ENCODE peak calls at places on chromosomes 16 and 17, in eight cellular contexts. S is SW480; B is GDM1; N is cardiac septum; A is CMK; C is DMS153; R is stimulated activated CD4-positive, alpha-beta T cell treated with anti-CD3 and anti-CD28 coated beads, Interleukin-4, amount 100 ng/mL, for 4 hours; T is AG08396. G is an unnamed sample.

GRCh38 chr17:1737531-1738291 is 5.0 kb upstream of the SERPINF2 start:
- DNase-seq in S (no peak), A (no peak), C (no peak), N (no peak), R (no peak), B (no peak), T (no peak), G (no peak)

GRCh38 chr16:27321013-27321960 is 7.5 kb downstream of the IL4R start:
- DNase-seq in S (no peak), B (no peak), T (no peak), A (no peak), R (no peak), N (peak; percentile 35), C (no peak), G (no peak)

GRCh38 chr16:87288753-87289362 is 28.3 kb downstream of the C16orf95 start:
- DNase-seq in T (no peak), A (no peak), R (no peak), N (no peak), S (no peak), C (peak; percentile 22), B (no peak), G (no peak)

GRCh38 chr16:74954763-74955162 is 30.2 kb downstream of the WDR59 start:
- DNase-seq in S (no peak), T (no peak), B (no peak), C (no peak), R (no peak), N (no peak), A (no peak), G (no peak)

GRCh38 chr16:34078697-34079096 is 619.3 kb downstream of the TP53TG3F start:
- DNase-seq in C (no peak), S (no peak), N (no peak), B (no peak), R (no peak), T (no peak), A (peak; percentile 32), G (no peak)

GRCh38 chr17:73293031-73293430 is 18.8 kb downstream of the CDC42EP4 start:
- DNase-seq in C (no peak), T (no peak), B (no peak), S (no peak), R (no peak), N (no peak), A (no peak), G (no peak)

GRCh38 chr16:9199751-9200150 is 108.3 kb downstream of the HAPSTR1 start:
- DNase-seq in C (no peak), R (no peak), T (no peak), N (no peak), B (no peak), S (no peak), A (no peak), G (no peak)

GRCh38 chr17:5587431-5588032 is 3.2 kb upstream of the NLRP1 start:
- DNase-seq in B (peak; percentile 42), A (no peak), C (peak; percentile 18), T (peak; percentile 69), S (peak; percentile 73), R (no peak), N (no peak), G (peak; percentile 37)

GRCh38 chr17:74493381-74493833 is 27.0 kb downstream of the CD300A start:
- DNase-seq in A (no peak), T (peak; percentile 70), N (peak; percentile 84), C (peak; percentile 7), S (peak; percentile 66), B (peak; percentile 54), R (peak; percentile 62), G (peak; percentile 43)

GRCh38 chr17:77373298-77374169 is 232.8 kb downstream of the SEC14L1 start:
- DNase-seq in N (no peak), S (no peak), A (no peak), B (no peak), T (no peak), R (no peak), C (no peak), G (no peak)

GRCh38 chr17:37213927-37214326 is 161.9 kb upstream of the C17orf78 start:
- DNase-seq in S (no peak), C (no peak), N (no peak), B (no peak), T (no peak), R (no peak), A (no peak), G (no peak)

GRCh38 chr17:42918902-42919521 is 18.4 kb downstream of the G6PC1 start:
- DNase-seq in B (no peak), C (peak; percentile 79), A (no peak), T (no peak), N (no peak), S (no peak), R (no peak), G (no peak)

GRCh38 chr17:81254955-81255717 is 16.0 kb downstream of the NDUFAF8 start:
- DNase-seq in C (peak; percentile 87), S (peak; percentile 58), A (no peak), B (no peak), N (peak; percentile 91), R (no peak), T (peak; percentile 87), G (peak; percentile 90)

GRCh38 chr17:29007456-29008455 is 1.9 kb upstream of the SEZ6 start:
- DNase-seq in R (no peak), A (no peak), S (peak; percentile 57), N (no peak), C (peak; percentile 26), T (peak; percentile 70), B (no peak), G (no peak)

GRCh38 chr17:47634870-47635269 is 14.8 kb upstream of the KPNB1 start:
- DNase-seq in A (no peak), R (no peak), N (no peak), C (no peak), T (no peak), B (no peak), S (no peak), G (no peak)

GRCh38 chr17:40099627-40100418 is 566 bp downstream of the NR1D1 start:
- DNase-seq in C (no peak), N (no peak), S (no peak), A (no peak), T (no peak), B (no peak), R (no peak), G (no peak)

GRCh38 chr16:88999457-89000206 is 22.6 kb upstream of the CBFA2T3 start:
- DNase-seq in B (no peak), N (no peak), A (no peak), R (peak; percentile 29), S (peak; percentile 35), T (no peak), C (no peak), G (no peak)

GRCh38 chr16:1019234-1019933 is 37.8 kb downstream of the SOX8 start:
- DNase-seq in T (peak; percentile 86), C (no peak), A (no peak), B (no peak), R (no peak), S (peak; percentile 58), N (no peak), G (no peak)

GRCh38 chr16:87877942-87878507 is 8.7 kb upstream of the SLC7A5 start:
- DNase-seq in T (no peak), C (no peak), R (no peak), B (no peak), N (no peak), S (no peak), A (no peak), G (no peak)

GRCh38 chr17:67312265-67312664 is 54.1 kb downstream of the PSMD12 start:
- DNase-seq in T (no peak), C (no peak), S (no peak), R (no peak), A (no peak), B (peak; percentile 23), N (no peak), G (no peak)

GRCh38 chr16:65469116-65469515 is 347.3 kb upstream of the CDH11 start:
- DNase-seq in A (no peak), B (no peak), C (no peak), S (no peak), T (no peak), R (no peak), N (no peak), G (no peak)

GRCh38 chr16:14341324-14342225 is 270.5 kb downstream of the MRTFB start:
- DNase-seq in T (no peak), A (no peak), S (no peak), B (no peak), C (no peak), N (no peak), R (no peak), G (no peak)

GRCh38 chr17:79845601-79845949 is 6.3 kb upstream of the CBX4 start:
- DNase-seq in C (no peak), S (peak; percentile 74), A (no peak), B (peak; percentile 25), N (no peak), T (no peak), R (no peak), G (no peak)

GRCh38 chr16:72197556-72197955 is 25.6 kb upstream of the PMFBP1 start:
- DNase-seq in T (no peak), S (no peak), B (no peak), N (no peak), R (no peak), C (no peak), A (no peak), G (no peak)

GRCh38 chr16:85309656-85310587 is 197.7 kb upstream of the CIBAR2 start:
- DNase-seq in B (peak; percentile 61), C (no peak), A (no peak), S (peak; percentile 32), R (no peak), N (no peak), T (no peak), G (peak; percentile 90)

GRCh38 chr17:42698736-42699414 is 16.5 kb downstream of the CNTNAP1 start:
- DNase-seq in R (no peak), T (peak; percentile 86), N (peak; percentile 66), A (peak; percentile 59), C (no peak), S (no peak), B (no peak), G (no peak)

GRCh38 chr16:24800586-24800985 is 45.2 kb upstream of the SLC5A11 start:
- DNase-seq in S (peak; percentile 4), A (no peak), N (no peak), C (no peak), B (no peak), R (no peak), T (peak; percentile 23), G (no peak)

GRCh38 chr16:23145608-23146007 is 3.6 kb downstream of the USP31 start:
- DNase-seq in R (no peak), C (no peak), T (no peak), A (no peak), S (peak; percentile 8), N (no peak), B (no peak), G (no peak)

GRCh38 chr16:11359370-11359769 is 14.1 kb downstream of the RMI2 start:
- DNase-seq in A (no peak), R (no peak), T (peak; percentile 30), B (no peak), S (no peak), N (no peak), C (no peak), G (no peak)

GRCh38 chr16:84225126-84225525 is 14.7 kb downstream of the KCNG4 start:
- DNase-seq in S (no peak), B (no peak), T (no peak), A (no peak), R (no peak), C (no peak), N (no peak), G (no peak)